ENCODE peak calls at places on chromosomes 6 and 20, in seven cellular contexts. F, H, N, V, R, E and D are unnamed samples.

GRCh38 chr20:37939701-37940151 is 36.8 kb downstream of the VSTM2L start:
- DNase-seq in F (no peak), H (no peak), N (no peak), V (no peak), R (no peak), E (no peak), D (no peak)

GRCh38 chr6:74568851-74569250 is 637.0 kb downstream of the COL12A1 start:
- DNase-seq in F (no peak), H (no peak), N (peak; percentile 68), V (no peak), R (no peak), E (no peak), D (no peak)

GRCh38 chr20:32849577-32849976 is 9.1 kb upstream of the EFCAB8 start:
- DNase-seq in F (no peak), H (no peak), N (no peak), V (no peak), R (no peak), E (no peak), D (no peak)

GRCh38 chr6:144278659-144279314 is 6.3 kb upstream of the UTRN start:
- DNase-seq in F (no peak), H (no peak), N (no peak), V (no peak), R (no peak), E (no peak), D (no peak)

GRCh38 chr6:53161481-53162009 is 12.9 kb upstream of the GCM1 start:
- DNase-seq in F (no peak), H (no peak), N (no peak), V (no peak), R (no peak), E (no peak), D (no peak)

GRCh38 chr6:22614541-22614940 is 45.2 kb downstream of the HDGFL1 start:
- DNase-seq in F (no peak), H (no peak), N (peak; percentile 61), V (no peak), R (no peak), E (no peak), D (no peak)

GRCh38 chr20:18739785-18740184 is 73.8 kb upstream of the SCP2D1 start:
- DNase-seq in F (no peak), H (no peak), N (peak; percentile 90), V (no peak), R (peak; percentile 80), E (no peak), D (no peak)

GRCh38 chr6:79909517-79909916 is 37.8 kb downstream of the ELOVL4 start:
- DNase-seq in F (no peak), H (no peak), N (no peak), V (no peak), R (no peak), E (no peak), D (no peak)

GRCh38 chr20:9235518-9235917 is 166.6 kb downstream of the PLCB4 start:
- DNase-seq in F (no peak), H (no peak), N (peak; percentile 75), V (peak; percentile 15), R (no peak), E (no peak), D (peak; percentile 81)

GRCh38 chr20:17863577-17864292 is 104.9 kb downstream of the SNX5 start:
- DNase-seq in F (peak; percentile 100), H (no peak), N (peak; percentile 52), V (peak; percentile 41), R (no peak), E (no peak), D (peak; percentile 45)

GRCh38 chr20:37385176-37385575 is 39.2 kb downstream of the SRC start:
- DNase-seq in F (no peak), H (no peak), N (no peak), V (no peak), R (no peak), E (peak; percentile 44), D (no peak)

GRCh38 chr6:37492236-37493046 is 7.3 kb downstream of the CCDC167 start:
- DNase-seq in F (no peak), H (no peak), N (no peak), V (no peak), R (no peak), E (no peak), D (no peak)

GRCh38 chr6:169169375-169169774 is 84.3 kb downstream of the THBS2 start:
- DNase-seq in F (no peak), H (no peak), N (no peak), V (no peak), R (no peak), E (no peak), D (no peak)

GRCh38 chr20:37567331-37567665 is 39.6 kb upstream of the BLCAP start:
- DNase-seq in F (no peak), H (no peak), N (no peak), V (no peak), R (no peak), E (no peak), D (no peak)

GRCh38 chr6:40485300-40485699 is 101.9 kb downstream of the LRFN2 start:
- DNase-seq in F (no peak), H (no peak), N (no peak), V (no peak), R (no peak), E (no peak), D (peak; percentile 37)

GRCh38 chr6:26250806-26251075 is 114.3 kb upstream of the BTN3A2 start:
- DNase-seq in F (no peak), H (no peak), N (peak; percentile 55), V (no peak), R (no peak), E (no peak), D (peak; percentile 23)

GRCh38 chr6:69735029-69735428 is 61.8 kb downstream of the LMBRD1 start:
- DNase-seq in F (no peak), H (no peak), N (no peak), V (no peak), R (no peak), E (no peak), D (no peak)

DNA sequence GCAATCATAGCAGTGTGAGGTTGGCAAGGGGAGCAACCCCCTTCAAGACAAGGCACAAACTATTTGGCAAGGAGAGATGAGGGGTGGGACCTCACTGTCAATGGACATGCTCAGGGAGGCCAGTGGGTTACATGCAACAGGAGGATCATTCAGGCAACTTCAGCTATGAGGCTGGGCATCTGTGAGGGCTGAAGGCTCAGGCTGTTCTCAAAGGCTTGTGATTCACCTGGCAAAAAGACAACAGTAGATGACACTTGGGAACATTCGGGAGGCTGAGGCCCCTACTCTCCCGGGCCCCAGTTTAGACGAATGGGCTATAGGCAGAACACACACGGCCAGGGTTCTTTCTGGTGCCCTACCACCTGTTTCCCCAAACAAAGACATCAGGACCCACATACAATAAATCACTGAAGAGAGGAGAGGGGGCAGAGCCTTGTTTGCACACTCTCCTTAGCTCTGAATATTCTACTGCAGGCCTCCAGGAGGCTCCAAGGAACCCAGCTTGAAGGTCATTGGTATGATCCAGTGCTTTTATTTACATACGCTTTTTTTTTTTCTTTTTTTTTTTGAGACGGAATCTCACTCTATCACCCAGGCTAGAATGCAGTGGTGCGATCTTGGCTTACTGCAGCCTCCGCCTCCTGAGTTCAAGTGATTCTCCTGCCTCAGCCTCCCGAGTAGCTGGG is 7.9 kb downstream of the TUBB start:
- DNase-seq in F (no peak), H (no peak), N (peak; percentile 71), V (peak; percentile 56), R (no peak), E (no peak), D (no peak)
- TF ChIP-seq CTCF in F (no peak), H (no peak), N (peak; percentile 50), V (no peak), R (no peak), E (no peak), D (no peak)

DNA sequence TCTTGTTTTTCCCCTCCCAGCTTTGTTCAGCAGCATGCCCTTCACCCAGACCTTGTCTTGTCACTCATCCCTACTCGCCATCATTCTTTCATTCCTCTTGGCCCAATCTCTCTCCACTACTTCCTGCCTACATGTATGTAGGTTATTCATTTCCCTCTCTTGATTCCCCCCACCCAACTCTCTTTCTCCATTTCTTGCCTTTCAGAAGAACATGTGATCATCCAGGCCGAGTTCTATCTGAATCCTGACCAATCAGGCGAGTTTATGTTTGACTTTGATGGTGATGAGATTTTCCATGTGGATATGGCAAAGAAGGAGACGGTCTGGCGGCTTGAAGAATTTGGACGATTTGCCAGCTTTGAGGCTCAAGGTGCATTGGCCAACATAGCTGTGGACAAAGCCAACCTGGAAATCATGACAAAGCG is 2.6 kb downstream of the HLA-DRA start:
- DNase-seq in F (no peak), H (no peak), N (no peak), V (no peak), R (no peak), E (no peak), D (no peak)
- H3K4me3 ChIP-seq in F (no peak overlapping the region), H (no peak overlapping the region), N (no peak overlapping the region), V (no peak overlapping the region), R (no peak overlapping the region), E (no peak overlapping the region), D (no peak overlapping the region)

GRCh38 chr6:35044145-35044745 is 96.9 kb downstream of the TCP11 start:
- DNase-seq in F (no peak), H (no peak), N (no peak), V (no peak), R (no peak), E (no peak), D (no peak)
- H3K4me1 ChIP-seq in F (no peaks in the 10 kb centered on the region), H (peaks cover 100% of the 10 kb centered on the region), N (peaks cover 29% of the 10 kb centered on the region), V (no peaks in the 10 kb centered on the region), R (peaks cover 15% of the 10 kb centered on the region), E (peaks cover 47% of the 10 kb centered on the region), D (no peaks in the 10 kb centered on the region)

DNA sequence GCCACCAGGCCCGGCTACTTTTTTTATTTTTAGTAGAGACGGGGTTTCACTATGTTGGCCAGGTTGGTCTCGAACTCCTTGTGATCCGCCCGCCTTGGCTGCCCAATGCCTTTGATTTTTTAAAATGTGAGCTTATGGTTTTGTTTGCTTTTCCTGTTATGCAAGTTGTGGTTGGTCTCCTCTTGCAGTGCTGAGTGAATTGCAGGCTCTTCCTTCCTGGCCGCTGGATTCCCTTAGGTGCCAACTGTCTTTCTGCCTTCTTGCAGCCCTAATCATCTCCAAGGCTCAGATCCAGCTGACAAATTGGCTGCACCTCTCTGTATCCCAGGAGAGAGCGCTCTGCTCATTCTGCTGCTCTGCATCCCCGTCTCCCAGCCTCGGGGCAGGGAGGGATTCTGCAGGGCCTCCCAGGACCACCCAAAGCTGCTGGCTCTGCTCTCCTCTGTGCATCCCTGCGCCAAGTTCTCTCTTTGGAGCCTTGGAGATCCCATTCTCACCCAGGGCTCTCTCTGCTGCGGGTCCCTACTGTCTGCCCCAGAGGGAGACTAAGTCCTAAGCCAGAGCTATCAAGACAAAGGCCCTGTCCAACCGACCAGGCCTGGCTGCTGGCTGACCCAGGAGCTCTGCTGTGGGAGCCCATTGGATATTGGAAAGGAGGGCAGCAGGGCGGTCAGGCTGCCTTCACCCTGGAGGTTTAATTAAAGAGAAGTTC is 14.1 kb upstream of the EMILIN3 start:
- DNase-seq in F (no peak), H (no peak), N (no peak), V (no peak), R (no peak), E (no peak), D (no peak)
- TF ChIP-seq CTCF in F (peak; percentile 21), H (no peak), N (no peak), V (no peak), R (no peak), E (no peak), D (no peak)